ENCODE peak calls at places on chromosomes 6 and 20, in nine cellular contexts. One of them, this sample, is unnamed. For H3K27me3, the result is how much of the 10 kb centered on the place peaks cover.

GRCh38 chr6:136184738-136185137 is 65.4 kb downstream of the MTFR2 start:
- DNase-seq in GM23248: no peak
- DNase-seq in IMR-90: no peak
- DNase-seq in left lung: no peak
- DNase-seq in lung: no peak
- DNase-seq in dorsolateral prefrontal cortex: no peak
- DNase-seq in mammary epithelial cell: no peak
- DNase-seq in GM23338: no peak
- DNase-seq in heart right ventricle: no peak
- DNase-seq in this sample: no peak

GRCh38 chr6:131281471-131282270 is 146.4 kb downstream of the AKAP7 start:
- DNase-seq in IMR-90: peak
- DNase-seq in left lung: peak
- DNase-seq in lung: no peak
- DNase-seq in heart right ventricle: peak
- DNase-seq in dorsolateral prefrontal cortex: peak
- DNase-seq in GM23248: peak
- DNase-seq in mammary epithelial cell: no peak
- DNase-seq in GM23338: peak
- DNase-seq in this sample: no peak

GRCh38 chr20:47501117-47501482 is 587 bp upstream of the NCOA3 start:
- DNase-seq in dorsolateral prefrontal cortex: no peak
- DNase-seq in heart right ventricle: no peak
- DNase-seq in GM23248: peak
- DNase-seq in lung: no peak
- DNase-seq in mammary epithelial cell: no peak
- DNase-seq in GM23338: no peak
- DNase-seq in IMR-90: peak
- DNase-seq in left lung: no peak
- DNase-seq in this sample: no peak

GRCh38 chr6:4459032-4459431 is 317.2 kb upstream of the CDYL start:
- DNase-seq in lung: no peak
- DNase-seq in GM23248: peak
- DNase-seq in heart right ventricle: no peak
- DNase-seq in dorsolateral prefrontal cortex: no peak
- DNase-seq in mammary epithelial cell: peak
- DNase-seq in GM23338: no peak
- DNase-seq in IMR-90: peak
- DNase-seq in left lung: no peak
- DNase-seq in this sample: no peak

GRCh38 chr6:130557481-130558112 is 191.8 kb downstream of the TMEM200A start:
- DNase-seq in IMR-90: no peak
- DNase-seq in dorsolateral prefrontal cortex: no peak
- DNase-seq in heart right ventricle: no peak
- DNase-seq in left lung: no peak
- DNase-seq in lung: no peak
- DNase-seq in GM23338: no peak
- DNase-seq in GM23248: no peak
- DNase-seq in mammary epithelial cell: no peak
- DNase-seq in this sample: no peak

GRCh38 chr6:24255676-24256075 is 102.2 kb downstream of the DCDC2 start:
- DNase-seq in GM23248: no peak
- DNase-seq in IMR-90: no peak
- DNase-seq in mammary epithelial cell: no peak
- DNase-seq in GM23338: no peak
- DNase-seq in lung: no peak
- DNase-seq in dorsolateral prefrontal cortex: no peak
- DNase-seq in left lung: no peak
- DNase-seq in heart right ventricle: no peak
- DNase-seq in this sample: no peak

GRCh38 chr6:56368484-56368883 is 121.1 kb upstream of the COL21A1 start:
- DNase-seq in heart right ventricle: no peak
- DNase-seq in GM23338: no peak
- DNase-seq in mammary epithelial cell: no peak
- DNase-seq in lung: no peak
- DNase-seq in dorsolateral prefrontal cortex: no peak
- DNase-seq in left lung: no peak
- DNase-seq in GM23248: no peak
- DNase-seq in IMR-90: no peak
- DNase-seq in this sample: no peak

GRCh38 chr6:168039301-168039700 is 39.7 kb downstream of the FRMD1 start:
- DNase-seq in left lung: no peak
- DNase-seq in IMR-90: no peak
- DNase-seq in lung: no peak
- DNase-seq in heart right ventricle: no peak
- DNase-seq in GM23248: no peak
- DNase-seq in mammary epithelial cell: no peak
- DNase-seq in GM23338: no peak
- DNase-seq in dorsolateral prefrontal cortex: no peak
- DNase-seq in this sample: no peak

GRCh38 chr20:41003143-41003932 is 25.3 kb upstream of the TOP1 start:
- DNase-seq in GM23338: peak
- DNase-seq in GM23248: peak
- DNase-seq in left lung: no peak
- DNase-seq in lung: peak
- DNase-seq in heart right ventricle: peak
- DNase-seq in dorsolateral prefrontal cortex: no peak
- DNase-seq in IMR-90: peak
- DNase-seq in mammary epithelial cell: peak
- DNase-seq in this sample: peak

GRCh38 chr6:106858653-106859092 is 115.9 kb downstream of the CD24 start:
- DNase-seq in GM23338: no peak
- DNase-seq in lung: no peak
- DNase-seq in dorsolateral prefrontal cortex: no peak
- DNase-seq in GM23248: peak
- DNase-seq in IMR-90: peak
- DNase-seq in left lung: no peak
- DNase-seq in mammary epithelial cell: peak
- DNase-seq in heart right ventricle: no peak
- DNase-seq in this sample: peak

GRCh38 chr6:25012657-25013056 is 76.9 kb upstream of the RIPOR2 start:
- DNase-seq in mammary epithelial cell: peak
- DNase-seq in lung: no peak
- DNase-seq in left lung: no peak
- DNase-seq in GM23338: no peak
- DNase-seq in GM23248: peak
- DNase-seq in IMR-90: peak
- DNase-seq in heart right ventricle: no peak
- DNase-seq in dorsolateral prefrontal cortex: no peak
- DNase-seq in this sample: no peak

GRCh38 chr20:23889775-23890187 is 10.2 kb upstream of the CST5 start:
- DNase-seq in lung: peak
- DNase-seq in left lung: no peak
- DNase-seq in dorsolateral prefrontal cortex: peak
- DNase-seq in GM23248: peak
- DNase-seq in IMR-90: peak
- DNase-seq in GM23338: peak
- DNase-seq in heart right ventricle: peak
- DNase-seq in mammary epithelial cell: peak
- DNase-seq in this sample: peak

GRCh38 chr6:24883618-24884017 is 52.1 kb downstream of the RIPOR2 start:
- DNase-seq in GM23338: no peak
- DNase-seq in mammary epithelial cell: peak
- DNase-seq in left lung: no peak
- DNase-seq in IMR-90: peak
- DNase-seq in heart right ventricle: no peak
- DNase-seq in dorsolateral prefrontal cortex: no peak
- DNase-seq in lung: no peak
- DNase-seq in GM23248: peak
- DNase-seq in this sample: no peak

GRCh38 chr6:84123186-84123585 is 89.6 kb downstream of the MRAP2 start:
- DNase-seq in heart right ventricle: no peak
- DNase-seq in dorsolateral prefrontal cortex: no peak
- DNase-seq in IMR-90: no peak
- DNase-seq in mammary epithelial cell: no peak
- DNase-seq in GM23338: no peak
- DNase-seq in left lung: no peak
- DNase-seq in lung: no peak
- DNase-seq in GM23248: no peak
- DNase-seq in this sample: no peak

GRCh38 chr20:3130051-3130600 is 29.5 kb downstream of the FASTKD5 start:
- DNase-seq in mammary epithelial cell: no peak
- DNase-seq in heart right ventricle: no peak
- DNase-seq in GM23338: no peak
- DNase-seq in IMR-90: no peak
- DNase-seq in GM23248: no peak
- DNase-seq in lung: no peak
- DNase-seq in left lung: no peak
- DNase-seq in dorsolateral prefrontal cortex: no peak
- DNase-seq in this sample: no peak

GRCh38 chr6:169786349-169786748 is 34.9 kb downstream of the ERMARD start:
- DNase-seq in dorsolateral prefrontal cortex: no peak
- DNase-seq in GM23338: no peak
- DNase-seq in IMR-90: no peak
- DNase-seq in mammary epithelial cell: no peak
- DNase-seq in GM23248: no peak
- DNase-seq in lung: no peak
- DNase-seq in heart right ventricle: no peak
- DNase-seq in left lung: no peak
- DNase-seq in this sample: no peak

GRCh38 chr6:7730852-7731251 is 5.0 kb downstream of the BMP6 start:
- DNase-seq in dorsolateral prefrontal cortex: no peak
- DNase-seq in heart right ventricle: no peak
- DNase-seq in lung: no peak
- DNase-seq in GM23338: no peak
- DNase-seq in GM23248: peak
- DNase-seq in mammary epithelial cell: peak
- DNase-seq in IMR-90: peak
- DNase-seq in left lung: no peak
- DNase-seq in this sample: no peak

GRCh38 chr6:105593805-105594231 is 190.9 kb upstream of the PREP start:
- DNase-seq in lung: no peak
- DNase-seq in left lung: no peak
- DNase-seq in GM23338: no peak
- DNase-seq in GM23248: peak
- DNase-seq in heart right ventricle: no peak
- DNase-seq in IMR-90: peak
- DNase-seq in mammary epithelial cell: no peak
- DNase-seq in dorsolateral prefrontal cortex: peak
- DNase-seq in this sample: no peak

GRCh38 chr6:5261545-5262109 is 314 bp downstream of the FARS2 start:
- DNase-seq in left lung: no peak
- DNase-seq in heart right ventricle: no peak
- DNase-seq in IMR-90: no peak
- DNase-seq in mammary epithelial cell: no peak
- DNase-seq in lung: no peak
- DNase-seq in GM23248: no peak
- DNase-seq in GM23338: no peak
- DNase-seq in dorsolateral prefrontal cortex: no peak
- DNase-seq in this sample: no peak

GRCh38 chr20:62562831-62563230 is 79.5 kb upstream of the SLCO4A1 start:
- DNase-seq in IMR-90: no peak
- DNase-seq in heart right ventricle: no peak
- DNase-seq in dorsolateral prefrontal cortex: no peak
- DNase-seq in GM23338: no peak
- DNase-seq in GM23248: no peak
- DNase-seq in lung: no peak
- DNase-seq in left lung: no peak
- DNase-seq in mammary epithelial cell: no peak
- DNase-seq in this sample: no peak

GRCh38 chr20:62564456-62565245 is 77.7 kb upstream of the SLCO4A1 start:
- DNase-seq in left lung: no peak
- DNase-seq in IMR-90: no peak
- DNase-seq in heart right ventricle: no peak
- DNase-seq in GM23248: no peak
- DNase-seq in lung: no peak
- DNase-seq in GM23338: no peak
- DNase-seq in dorsolateral prefrontal cortex: no peak
- DNase-seq in mammary epithelial cell: no peak
- DNase-seq in this sample: no peak

GRCh38 chr20:62561948-62562347 is 80.4 kb upstream of the SLCO4A1 start:
- DNase-seq in IMR-90: no peak
- DNase-seq in dorsolateral prefrontal cortex: no peak
- DNase-seq in heart right ventricle: no peak
- DNase-seq in GM23338: no peak
- DNase-seq in lung: no peak
- DNase-seq in GM23248: no peak
- DNase-seq in mammary epithelial cell: no peak
- DNase-seq in left lung: no peak
- DNase-seq in this sample: no peak

GRCh38 chr20:62561182-62561581 is 81.1 kb upstream of the SLCO4A1 start:
- DNase-seq in GM23338: no peak
- DNase-seq in IMR-90: no peak
- DNase-seq in GM23248: no peak
- DNase-seq in heart right ventricle: no peak
- DNase-seq in dorsolateral prefrontal cortex: no peak
- DNase-seq in lung: no peak
- DNase-seq in left lung: no peak
- DNase-seq in mammary epithelial cell: no peak
- DNase-seq in this sample: no peak

GRCh38 chr20:62563561-62563960 is 78.7 kb upstream of the SLCO4A1 start:
- DNase-seq in heart right ventricle: no peak
- DNase-seq in GM23338: no peak
- DNase-seq in dorsolateral prefrontal cortex: no peak
- DNase-seq in GM23248: no peak
- DNase-seq in IMR-90: no peak
- DNase-seq in left lung: no peak
- DNase-seq in mammary epithelial cell: no peak
- DNase-seq in lung: no peak
- DNase-seq in this sample: no peak
- H3K27me3 ChIP-seq in heart right ventricle: under half
- H3K27me3 ChIP-seq in GM23338: under half
- H3K27me3 ChIP-seq in dorsolateral prefrontal cortex: under half
- H3K27me3 ChIP-seq in GM23248: under half
- H3K27me3 ChIP-seq in IMR-90: half or more
- H3K27me3 ChIP-seq in left lung: half or more
- H3K27me3 ChIP-seq in mammary epithelial cell: under half
- H3K27me3 ChIP-seq in lung: under half
- H3K27me3 ChIP-seq in this sample: under half

GRCh38 chr20:53216856-53217576 is 244.9 kb downstream of the TSHZ2 start:
- DNase-seq in GM23248: peak
- DNase-seq in IMR-90: no peak
- DNase-seq in dorsolateral prefrontal cortex: peak
- DNase-seq in left lung: peak
- DNase-seq in GM23338: peak
- DNase-seq in mammary epithelial cell: peak
- DNase-seq in heart right ventricle: peak
- DNase-seq in lung: peak
- DNase-seq in this sample: peak
- H3K27me3 ChIP-seq in GM23248: under half
- H3K27me3 ChIP-seq in IMR-90: under half
- H3K27me3 ChIP-seq in dorsolateral prefrontal cortex: under half
- H3K27me3 ChIP-seq in left lung: under half
- H3K27me3 ChIP-seq in GM23338: under half
- H3K27me3 ChIP-seq in mammary epithelial cell: under half
- H3K27me3 ChIP-seq in heart right ventricle: under half
- H3K27me3 ChIP-seq in lung: under half
- H3K27me3 ChIP-seq in this sample: under half

GRCh38 chr20:57605878-57606277 is 14.3 kb downstream of the ZBP1 start:
- DNase-seq in left lung: no peak
- DNase-seq in GM23338: no peak
- DNase-seq in IMR-90: no peak
- DNase-seq in heart right ventricle: no peak
- DNase-seq in dorsolateral prefrontal cortex: no peak
- DNase-seq in mammary epithelial cell: no peak
- DNase-seq in lung: no peak
- DNase-seq in GM23248: no peak
- DNase-seq in this sample: no peak
- H3K27me3 ChIP-seq in left lung: under half
- H3K27me3 ChIP-seq in GM23338: under half
- H3K27me3 ChIP-seq in IMR-90: under half
- H3K27me3 ChIP-seq in heart right ventricle: under half
- H3K27me3 ChIP-seq in dorsolateral prefrontal cortex: under half
- H3K27me3 ChIP-seq in mammary epithelial cell: under half
- H3K27me3 ChIP-seq in lung: under half
- H3K27me3 ChIP-seq in GM23248: under half
- H3K27me3 ChIP-seq in this sample: under half

GRCh38 chr20:62982124-62983075 is 24.4 kb downstream of the BHLHE23 start:
- DNase-seq in mammary epithelial cell: no peak
- DNase-seq in lung: no peak
- DNase-seq in GM23248: no peak
- DNase-seq in left lung: no peak
- DNase-seq in heart right ventricle: no peak
- DNase-seq in dorsolateral prefrontal cortex: no peak
- DNase-seq in GM23338: no peak
- DNase-seq in IMR-90: no peak
- DNase-seq in this sample: no peak
- H3K27me3 ChIP-seq in mammary epithelial cell: under half
- H3K27me3 ChIP-seq in lung: under half
- H3K27me3 ChIP-seq in GM23248: under half
- H3K27me3 ChIP-seq in left lung: half or more
- H3K27me3 ChIP-seq in heart right ventricle: half or more
- H3K27me3 ChIP-seq in dorsolateral prefrontal cortex: under half
- H3K27me3 ChIP-seq in GM23338: under half
- H3K27me3 ChIP-seq in IMR-90: half or more
- H3K27me3 ChIP-seq in this sample: under half